ENCODE peak calls at places on chromosomes 1 and 21, in eight cellular contexts. M, T, I, V, U, H, G and R are unnamed samples.

GRCh38 chr1:28126212-28126611 is 37.8 kb upstream of the EYA3 start:
- DNase-seq in I (no peak), G (no peak), V (no peak), H (no peak), U (no peak), M (no peak), T (no peak), R (no peak)

GRCh38 chr21:21673959-21674358 is 675.8 kb downstream of the NCAM2 start:
- DNase-seq in I (no peak), H (no peak), T (no peak), M (no peak), V (no peak), U (no peak), G (no peak), R (no peak)

GRCh38 chr1:186578325-186579016 is 101.8 kb downstream of the PTGS2 start:
- DNase-seq in U (no peak), M (no peak), I (no peak), G (peak), H (no peak), T (no peak), V (no peak), R (no peak)

GRCh38 chr1:146036990-146037646 is 15.6 kb upstream of the HJV start:
- DNase-seq in V (peak), I (peak), G (peak), U (peak), M (no peak), H (peak), T (peak), R (peak)

GRCh38 chr1:20787775-20788488 is 825 bp upstream of the HP1BP3 start:
- DNase-seq in T (no peak), H (peak), I (no peak), M (no peak), G (no peak), V (peak), U (no peak), R (peak)

GRCh38 chr1:186745531-186746146 is 65.4 kb upstream of the PTGS2 start:
- DNase-seq in U (no peak), V (no peak), I (no peak), T (no peak), G (no peak), M (no peak), H (no peak), R (no peak)

GRCh38 chr1:181554465-181554864 is 71.1 kb downstream of the CACNA1E start:
- DNase-seq in V (no peak), H (no peak), U (no peak), I (no peak), T (no peak), M (no peak), G (no peak), R (no peak)

GRCh38 chr1:155131285-155131684 is 3.6 kb downstream of the EFNA1 start:
- DNase-seq in I (no peak), M (no peak), H (no peak), T (no peak), G (no peak), V (no peak), U (no peak), R (no peak)

GRCh38 chr1:246658567-246658966 is 65.6 kb upstream of the SCCPDH start:
- DNase-seq in I (no peak), G (no peak), V (no peak), U (no peak), H (no peak), M (no peak), T (no peak), R (no peak)

GRCh38 chr1:28935293-28935692 is 20.9 kb downstream of the EPB41 start:
- DNase-seq in G (no peak), V (no peak), M (no peak), H (no peak), I (no peak), T (no peak), U (no peak), R (no peak)

GRCh38 chr1:68384321-68384813 is 65.4 kb downstream of the RPE65 start:
- DNase-seq in U (peak), I (no peak), G (peak), V (peak), T (no peak), M (no peak), H (peak), R (peak)

GRCh38 chr1:218201004-218201403 is 84.1 kb upstream of the RRP15 start:
- DNase-seq in U (no peak), H (no peak), G (no peak), V (peak), I (no peak), T (no peak), M (no peak), R (no peak)

GRCh38 chr21:16154961-16155360 is 425.2 kb downstream of the USP25 start:
- DNase-seq in T (no peak), G (no peak), V (no peak), I (no peak), U (no peak), H (no peak), M (no peak), R (no peak)

GRCh38 chr1:26168410-26169167 is at the start of gene C1orf232:
- DNase-seq in V (no peak), M (no peak), U (no peak), G (no peak), I (no peak), T (no peak), H (no peak), R (no peak)

GRCh38 chr1:197464039-197464438 is 196.0 kb downstream of the CRB1 start:
- DNase-seq in T (no peak), U (peak), G (no peak), I (no peak), M (no peak), V (no peak), H (peak), R (no peak)

GRCh38 chr1:9539829-9540550 is 725 bp downstream of the SLC25A33 start:
- DNase-seq in U (no peak), I (peak), H (peak), V (peak), G (peak), M (peak), T (peak), R (peak)

GRCh38 chr21:36873511-36873910 is 93.0 kb downstream of the HLCS start:
- DNase-seq in T (no peak), G (no peak), H (no peak), V (no peak), I (no peak), U (no peak), M (no peak), R (no peak)

GRCh38 chr1:221961532-221962292 is 219.8 kb upstream of the DUSP10 start:
- DNase-seq in T (peak), H (peak), I (no peak), V (peak), M (no peak), U (no peak), G (peak), R (peak)

GRCh38 chr1:37037675-37038074 is 3.4 kb upstream of the GRIK3 start:
- DNase-seq in H (no peak), V (no peak), G (no peak), I (no peak), U (no peak), T (no peak), M (no peak), R (no peak)

GRCh38 chr1:204102029-204102611 is 29.2 kb downstream of the SOX13 start:
- DNase-seq in U (no peak), I (no peak), H (no peak), T (no peak), M (no peak), G (no peak), V (peak), R (peak)

GRCh38 chr1:181126871-181127587 is 38.5 kb downstream of the IER5 start:
- DNase-seq in H (no peak), G (peak), T (no peak), I (no peak), M (no peak), U (no peak), V (peak), R (no peak)

GRCh38 chr21:42287193-42288083 is 27.8 kb downstream of the TFF3 start:
- DNase-seq in G (no peak), T (no peak), H (no peak), I (no peak), M (no peak), V (no peak), U (no peak), R (no peak)

GRCh38 chr1:24901791-24902470 is 28.1 kb downstream of the RUNX3 start:
- DNase-seq in T (no peak), V (no peak), G (no peak), I (peak), U (no peak), H (no peak), M (no peak), R (no peak)

GRCh38 chr21:42887321-42887720 is 5.8 kb upstream of the NDUFV3 start:
- DNase-seq in H (no peak), V (no peak), T (no peak), U (no peak), G (no peak), I (no peak), M (no peak), R (no peak)

GRCh38 chr1:163115887-163116286 is 46.7 kb downstream of the RGS4 start:
- DNase-seq in M (no peak), U (no peak), H (no peak), V (no peak), T (no peak), G (no peak), I (no peak), R (no peak)

GRCh38 chr1:213164561-213164960 is 113.5 kb downstream of the RPS6KC1 start:
- DNase-seq in I (no peak), G (no peak), T (no peak), V (no peak), M (no peak), H (no peak), U (no peak), R (no peak)

GRCh38 chr1:224256642-224257041 is 73.3 kb downstream of the NVL start:
- DNase-seq in I (no peak), V (no peak), U (no peak), T (no peak), M (no peak), G (no peak), H (no peak), R (no peak)